ENCODE peak calls at places on chromosomes 16 and 17, in six cellular contexts. G is body of pancreas, J is gastrocnemius medialis, Y is IMR-90, D is esophagus muscularis mucosa, R is K562. O is an unnamed sample.

GRCh38 chr17:16926591-16927451 is 45.1 kb downstream of the TNFRSF13B start:
- DNase-seq in G (no peak), J (no peak), Y (no peak), D (no peak), R (no peak), O (no peak)

GRCh38 chr16:13798211-13798610 is 121.7 kb upstream of the ERCC4 start:
- DNase-seq in G (no peak), J (no peak), Y (no peak), D (no peak), R (no peak), O (no peak)

GRCh38 chr16:89764711-89765201 is 43.4 kb downstream of the ZNF276 start:
- DNase-seq in G (peak; percentile 73), J (peak; percentile 31), Y (no peak), D (peak; percentile 93), R (no peak), O (no peak)

GRCh38 chr17:1147664-1148063 is 32.1 kb downstream of the ABR start:
- DNase-seq in G (peak; percentile 72), J (no peak), Y (peak; percentile 43), D (no peak), R (peak; percentile 22), O (peak; percentile 67)

GRCh38 chr17:40564883-40565744 is at the start of gene CCR7:
- DNase-seq in G (no peak), J (no peak), Y (no peak), D (peak; percentile 68), R (peak; percentile 51), O (no peak)

GRCh38 chr17:57544381-57544780 is 200.7 kb downstream of the CCDC182 start:
- DNase-seq in G (no peak), J (no peak), Y (no peak), D (no peak), R (no peak), O (no peak)

GRCh38 chr17:3207367-3207766 is at the start of gene OR1A1:
- DNase-seq in G (no peak), J (no peak), Y (no peak), D (no peak), R (no peak), O (no peak)

GRCh38 chr16:1311738-1312458 is 2.5 kb downstream of the UBE2I start:
- DNase-seq in G (no peak), J (no peak), Y (peak; percentile 17), D (no peak), R (no peak), O (peak; percentile 50)

GRCh38 chr16:54407596-54407995 is 121.0 kb upstream of the IRX3 start:
- DNase-seq in G (no peak), J (no peak), Y (peak; percentile 1), D (no peak), R (no peak), O (no peak)

GRCh38 chr16:87543436-87544191 is 50.8 kb upstream of the ZCCHC14 start:
- DNase-seq in G (no peak), J (no peak), Y (no peak), D (no peak), R (no peak), O (no peak)

GRCh38 chr17:17119533-17119932 is 77.3 kb downstream of the MPRIP start:
- DNase-seq in G (peak; percentile 51), J (no peak), Y (peak; percentile 86), D (no peak), R (no peak), O (peak; percentile 35)

GRCh38 chr17:77618731-77619130 is 339.8 kb upstream of the TNRC6C start:
- DNase-seq in G (no peak), J (no peak), Y (no peak), D (no peak), R (no peak), O (no peak)

GRCh38 chr16:66824006-66824405 is 6.8 kb downstream of the NAE1 start:
- DNase-seq in G (no peak), J (no peak), Y (peak; percentile 16), D (no peak), R (no peak), O (no peak)

GRCh38 chr16:4273858-4274291 is 1.1 kb upstream of the TFAP4 start:
- DNase-seq in G (peak; percentile 63), J (peak; percentile 31), Y (peak; percentile 22), D (peak; percentile 93), R (no peak), O (peak; percentile 71)

GRCh38 chr17:31523862-31524730 is 132.6 kb downstream of the RAB11FIP4 start:
- DNase-seq in G (no peak), J (no peak), Y (no peak), D (no peak), R (no peak), O (no peak)

GRCh38 chr17:29251969-29252866 is 5.6 kb downstream of the CRYBA1 start:
- DNase-seq in G (no peak), J (no peak), Y (peak; percentile 50), D (peak; percentile 24), R (peak; percentile 30), O (no peak)

GRCh38 chr16:11726008-11726407 is 16.6 kb downstream of the TXNDC11 start:
- DNase-seq in G (peak; percentile 75), J (no peak), Y (no peak), D (no peak), R (no peak), O (no peak)

GRCh38 chr17:74840989-74841666 is 18.6 kb downstream of the GRIN2C start:
- DNase-seq in G (peak; percentile 51), J (peak; percentile 31), Y (peak; percentile 20), D (no peak), R (peak; percentile 60), O (peak; percentile 78)

GRCh38 chr16:1181715-1182671 is 29.1 kb downstream of the CACNA1H start:
- DNase-seq in G (peak; percentile 80), J (peak; percentile 35), Y (peak; percentile 85), D (no peak), R (no peak), O (peak; percentile 78)

GRCh38 chr17:19799796-19800195 is 51.7 kb upstream of the ALDH3A1 start:
- DNase-seq in G (no peak), J (no peak), Y (no peak), D (no peak), R (no peak), O (no peak)

GRCh38 chr16:81419806-81420205 is 24.8 kb upstream of the CMIP start:
- DNase-seq in G (no peak), J (no peak), Y (no peak), D (no peak), R (no peak), O (no peak)

GRCh38 chr16:10971560-10971961 is 27.2 kb downstream of the CLEC16A start:
- DNase-seq in G (peak; percentile 68), J (peak; percentile 47), Y (peak; percentile 92), D (no peak), R (peak; percentile 35), O (peak; percentile 48)

GRCh38 chr16:89004209-89004831 is 27.3 kb upstream of the CBFA2T3 start:
- DNase-seq in G (peak; percentile 10), J (no peak), Y (no peak), D (no peak), R (peak; percentile 95), O (no peak)

GRCh38 chr17:266701-267656 is 85.5 kb upstream of the DOC2B start:
- DNase-seq in G (peak; percentile 37), J (peak; percentile 24), Y (no peak), D (no peak), R (no peak), O (peak; percentile 72)

GRCh38 chr17:55149485-55149884 is 115.3 kb upstream of the HLF start:
- DNase-seq in G (peak; percentile 46), J (no peak), Y (no peak), D (no peak), R (no peak), O (no peak)

GRCh38 chr17:27879987-27880608 is 13.1 kb downstream of the LYRM9 start:
- DNase-seq in G (peak; percentile 80), J (peak; percentile 26), Y (peak; percentile 54), D (no peak), R (peak; percentile 78), O (peak; percentile 85)

GRCh38 chr17:68843522-68843921 is 111.7 kb downstream of the ABCA8 start:
- DNase-seq in G (no peak), J (no peak), Y (no peak), D (no peak), R (no peak), O (no peak)

GRCh38 chr16:83402969-83403368 is 404.8 kb upstream of the HSBP1 start:
- DNase-seq in G (no peak), J (no peak), Y (peak; percentile 54), D (no peak), R (no peak), O (no peak)

GRCh38 chr17:55265434-55266021 is 768 bp downstream of the HLF start:
- DNase-seq in G (no peak), J (no peak), Y (no peak), D (no peak), R (no peak), O (no peak)

GRCh38 chr16:81586421-81586820 is 141.8 kb downstream of the CMIP start:
- DNase-seq in G (no peak), J (no peak), Y (peak; percentile 33), D (no peak), R (no peak), O (no peak)

GRCh38 chr17:1090454-1091189 is 89.2 kb downstream of the ABR start:
- DNase-seq in G (no peak), J (no peak), Y (no peak), D (no peak), R (no peak), O (no peak)

GRCh38 chr16:27314161-27314723 is 468 bp downstream of the IL4R start:
- DNase-seq in G (peak; percentile 74), J (no peak), Y (peak; percentile 97), D (no peak), R (peak; percentile 47), O (peak; percentile 65)
- TF ChIP-seq POLR2A in G (no peak), J (no peak), Y (peak; percentile 93), D (peak; percentile 23), R (no peak), O (no peak)

DNA sequence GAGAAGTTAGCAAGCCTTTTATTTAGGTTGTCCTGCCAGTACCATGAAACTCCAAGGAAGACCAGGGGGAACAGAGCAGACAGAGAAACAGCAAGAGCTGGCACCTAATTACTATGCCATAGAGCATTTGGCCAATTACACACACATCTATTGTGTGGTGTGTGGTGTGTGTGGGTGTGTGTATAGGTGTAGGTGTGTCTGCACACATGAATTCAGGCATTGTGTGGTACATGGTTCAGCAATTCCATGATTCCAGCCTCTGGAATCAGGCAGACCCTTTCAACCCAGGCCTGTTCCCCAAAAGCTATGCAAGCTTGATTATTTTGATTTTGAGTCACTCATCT is 25.7 kb downstream of the IQCK start:
- DNase-seq in G (no peak), J (no peak), Y (peak; percentile 30), D (no peak), R (no peak), O (no peak)
- H3K27ac ChIP-seq in G (no peak overlapping the region), J (no peak overlapping the region), Y (no peak overlapping the region), D (no peak overlapping the region), R (no peak overlapping the region), O (no peak overlapping the region)

GRCh38 chr16:30557950-30558788 is at the start of gene ZNF764:
- DNase-seq in G (peak; percentile 99), J (peak; percentile 99), Y (peak; percentile 96), D (peak; percentile 99), R (peak; percentile 83), O (peak; percentile 99)
- TF ChIP-seq POLR2A in G (peak; percentile 23), J (peak; percentile 49), Y (peak; percentile 40), D (no peak), R (peak; percentile 75), O (no peak)

DNA sequence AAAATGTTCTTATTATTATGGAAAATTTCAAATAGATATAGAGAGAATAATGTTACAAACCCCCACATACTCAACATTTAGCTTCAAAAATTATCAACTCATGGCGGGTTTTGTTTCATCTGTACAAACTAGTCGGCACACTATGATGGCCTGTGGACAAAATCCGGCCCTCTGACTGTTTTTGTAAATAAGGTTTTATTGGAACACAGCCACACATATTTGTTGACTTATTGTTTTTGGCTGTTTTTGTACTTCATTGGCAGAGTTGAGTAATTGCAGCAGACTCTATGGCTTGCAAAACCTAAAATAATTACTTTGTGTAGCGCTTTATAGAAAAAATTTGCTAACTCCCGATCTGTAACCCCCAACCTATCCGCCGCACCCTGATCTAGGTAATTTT is 41.4 kb upstream of the CLEC18A start:
- DNase-seq in G (no peak), J (no peak), Y (no peak), D (no peak), R (no peak), O (no peak)
- H3K27ac ChIP-seq in G (no peak overlapping the region), J (peak overlapping the region; percentile 73), Y (no peak overlapping the region), D (no peak overlapping the region), R (no peak overlapping the region), O (no peak overlapping the region)

O was measured in heart left ventricle.